ENCODE peak calls at places on chromosomes 1 and 21, in eight cellular contexts. Z is stimulated activated CD8-positive, alpha-beta memory T cell treated with anti-CD3 and anti-CD28 coated beads, Interleukin-4, amount 100 ng/mL, for 4 hours; L is A549; V is neural crest cell; Q is iris pigment epithelial cell; G is HS-5; U is activated CD8-positive, alpha-beta memory T cell treated with anti-CD3 and anti-CD28 coated beads, Interleukin-2, amount 10 ng/mL, durations not matched to agents 7 days and 5 days; Y is tibial artery. T is an unnamed sample.

GRCh38 chr1:160862151-160863061 is at the start of gene CD244:
- DNase-seq in Z (no peak), L (no peak), V (no peak), Q (no peak), G (no peak), U (peak), Y (no peak), T (peak)

GRCh38 chr1:186476306-186477040 is 15.6 kb upstream of the PDC start:
- DNase-seq in Z (no peak), L (no peak), V (no peak), Q (peak), G (no peak), U (no peak), Y (no peak), T (no peak)

GRCh38 chr21:34722684-34723300 is 54.0 kb downstream of the CLIC6 start:
- DNase-seq in Z (no peak), L (no peak), V (peak), Q (no peak), G (no peak), U (no peak), Y (no peak), T (no peak)

GRCh38 chr1:230270940-230271325 is 155.2 kb downstream of the PGBD5 start:
- DNase-seq in Z (no peak), L (no peak), V (no peak), Q (no peak), G (no peak), U (no peak), Y (no peak), T (no peak)

GRCh38 chr1:220791287-220791686 is 4.6 kb downstream of the MTARC1 start:
- DNase-seq in Z (no peak), L (no peak), V (no peak), Q (no peak), G (no peak), U (no peak), Y (no peak), T (no peak)

GRCh38 chr21:43917515-43918384 is 52.7 kb downstream of the AGPAT3 start:
- DNase-seq in Z (no peak), L (no peak), V (no peak), Q (no peak), G (no peak), U (peak), Y (no peak), T (peak)

GRCh38 chr1:30270468-30270867 is 452.9 kb downstream of the MATN1 start:
- DNase-seq in Z (no peak), L (no peak), V (no peak), Q (no peak), G (no peak), U (no peak), Y (no peak), T (no peak)

GRCh38 chr1:226047495-226047894 is 15.0 kb upstream of the H3-3A start:
- DNase-seq in Z (no peak), L (no peak), V (no peak), Q (peak), G (no peak), U (no peak), Y (no peak), T (no peak)

GRCh38 chr1:197268012-197268411 is at the start of gene CRB1:
- DNase-seq in Z (no peak), L (no peak), V (no peak), Q (no peak), G (no peak), U (no peak), Y (no peak), T (no peak)

GRCh38 chr1:1124786-1125642 is 9.1 kb upstream of the C1orf159 start:
- DNase-seq in Z (no peak), L (no peak), V (no peak), Q (no peak), G (no peak), U (no peak), Y (no peak), T (peak)

GRCh38 chr1:115893545-115893944 is 52.6 kb upstream of the NHLH2 start:
- DNase-seq in Z (no peak), L (no peak), V (no peak), Q (peak), G (no peak), U (no peak), Y (no peak), T (no peak)

GRCh38 chr1:109197163-109198042 is 16.3 kb upstream of the SARS1 start:
- DNase-seq in Z (no peak), L (peak), V (no peak), Q (peak), G (peak), U (no peak), Y (peak), T (no peak)

GRCh38 chr1:18814340-18815202 is 44.9 kb downstream of the TAS1R2 start:
- DNase-seq in Z (no peak), L (no peak), V (no peak), Q (no peak), G (no peak), U (no peak), Y (no peak), T (no peak)

GRCh38 chr1:33317946-33318345 is 3.0 kb downstream of the A3GALT2 start:
- DNase-seq in Z (no peak), L (no peak), V (no peak), Q (peak), G (no peak), U (no peak), Y (no peak), T (no peak)

GRCh38 chr1:20093940-20094391 is 24.0 kb downstream of the PLA2G5 start:
- DNase-seq in Z (no peak), L (no peak), V (no peak), Q (peak), G (no peak), U (no peak), Y (peak), T (no peak)

GRCh38 chr1:3330771-3331245 is 123.7 kb upstream of the ARHGEF16 start:
- DNase-seq in Z (no peak), L (no peak), V (no peak), Q (no peak), G (no peak), U (no peak), Y (no peak), T (no peak)

GRCh38 chr1:199463521-199464127 is 563.9 kb upstream of the NR5A2 start:
- DNase-seq in Z (no peak), L (peak), V (no peak), Q (peak), G (peak), U (peak), Y (no peak), T (no peak)

GRCh38 chr1:12184008-12184681 is 17.4 kb downstream of the TNFRSF1B start:
- DNase-seq in Z (no peak), L (no peak), V (peak), Q (peak), G (no peak), U (no peak), Y (peak), T (peak)

GRCh38 chr1:229068266-229069043 is 202.5 kb upstream of the RAB4A start:
- DNase-seq in Z (no peak), L (no peak), V (no peak), Q (peak), G (no peak), U (peak), Y (peak), T (no peak)

GRCh38 chr1:86788300-86789206 is 84.2 kb downstream of the SH3GLB1 start:
- DNase-seq in Z (no peak), L (no peak), V (no peak), Q (peak), G (peak), U (no peak), Y (peak), T (no peak)

GRCh38 chr1:150650193-150650592 is 20.8 kb upstream of the ENSA start:
- DNase-seq in Z (no peak), L (no peak), V (no peak), Q (peak), G (no peak), U (no peak), Y (no peak), T (peak)

GRCh38 chr1:198291036-198291435 is 134.2 kb downstream of the NEK7 start:
- DNase-seq in Z (no peak), L (no peak), V (no peak), Q (no peak), G (no peak), U (no peak), Y (no peak), T (no peak)

GRCh38 chr21:42125571-42126544 is 54.7 kb downstream of the UMODL1 start:
- DNase-seq in Z (no peak), L (no peak), V (no peak), Q (peak), G (no peak), U (no peak), Y (no peak), T (no peak)

GRCh38 chr1:8211620-8212442 is 106.1 kb upstream of the SLC45A1 start:
- DNase-seq in Z (no peak), L (peak), V (no peak), Q (peak), G (peak), U (peak), Y (peak), T (peak)

GRCh38 chr21:41768371-41769042 is 1.7 kb upstream of the RIPK4 start:
- DNase-seq in Z (no peak), L (no peak), V (no peak), Q (peak), G (peak), U (peak), Y (no peak), T (peak)

GRCh38 chr1:79532555-79532954 is 526.0 kb upstream of the ADGRL4 start:
- DNase-seq in Z (no peak), L (no peak), V (no peak), Q (no peak), G (no peak), U (no peak), Y (no peak), T (no peak)

GRCh38 chr1:29230553-29231378 is at the start of gene MECR:
- DNase-seq in Z (peak), L (peak), V (peak), Q (peak), G (peak), U (peak), Y (peak), T (peak)

GRCh38 chr1:247964933-247965332 is at the start of gene OR2AK2:
- DNase-seq in Z (no peak), L (no peak), V (no peak), Q (no peak), G (no peak), U (no peak), Y (no peak), T (no peak)

GRCh38 chr1:50967416-50968020 is 2.5 kb upstream of the CDKN2C start:
- DNase-seq in Z (no peak), L (no peak), V (no peak), Q (peak), G (no peak), U (no peak), Y (no peak), T (no peak)

GRCh38 chr1:114458208-114458777 is 52.7 kb downstream of the TRIM33 start:
- DNase-seq in Z (no peak), L (no peak), V (no peak), Q (peak), G (peak), U (no peak), Y (no peak), T (no peak)

GRCh38 chr1:195663549-195664280 is 944.5 kb downstream of the KCNT2 start:
- DNase-seq in Z (no peak), L (peak), V (no peak), Q (peak), G (peak), U (no peak), Y (no peak), T (no peak)

GRCh38 chr1:78003070-78003751 is 1.5 kb upstream of the DNAJB4 start:
- DNase-seq in Z (no peak), L (no peak), V (no peak), Q (no peak), G (no peak), U (no peak), Y (no peak), T (no peak)

GRCh38 chr1:46735708-46736324 is 16.9 kb upstream of the EFCAB14 start:
- DNase-seq in Z (no peak), L (no peak), V (peak), Q (peak), G (no peak), U (no peak), Y (no peak), T (no peak)

GRCh38 chr1:178931843-178932551 is 61.1 kb upstream of the ANGPTL1 start:
- DNase-seq in Z (no peak), L (no peak), V (no peak), Q (peak), G (no peak), U (no peak), Y (peak), T (peak)